ENCODE peak calls at places on chromosome 3, in seven cellular contexts. Q, S, O, P, R, Z and H are unnamed samples.

GRCh38 chr3:177385831-177386301 is 188.6 kb upstream of the TBL1XR1 start:
- DNase-seq in O (no peak), Z (no peak), P (no peak), R (no peak), S (no peak), Q (no peak), H (no peak)

GRCh38 chr3:16200411-16200810 is 25.9 kb downstream of the GALNT15 start:
- DNase-seq in R (no peak), Q (no peak), P (no peak), O (no peak), S (no peak), Z (no peak), H (no peak)

GRCh38 chr3:124658270-124658669 is 72.0 kb upstream of the UMPS start:
- DNase-seq in Q (no peak), O (no peak), S (no peak), Z (no peak), P (no peak), R (no peak), H (no peak)

GRCh38 chr3:46097691-46098241 is 70.5 kb upstream of the XCR1 start:
- DNase-seq in R (no peak), O (no peak), Z (peak; percentile 39), P (no peak), S (no peak), Q (no peak), H (no peak)

GRCh38 chr3:127277591-127277990 is 10.3 kb downstream of the PRR20G start:
- DNase-seq in Z (no peak), P (no peak), Q (no peak), S (no peak), O (no peak), R (no peak), H (no peak)

GRCh38 chr3:149528344-149528657 is 53.8 kb downstream of the TM4SF4 start:
- DNase-seq in Q (no peak), Z (no peak), R (no peak), P (no peak), O (no peak), S (no peak), H (no peak)

GRCh38 chr3:123564056-123564455 is 20.8 kb downstream of the HACD2 start:
- DNase-seq in O (no peak), Z (no peak), S (no peak), R (no peak), Q (no peak), P (no peak), H (no peak)

GRCh38 chr3:184361932-184362667 is 590 bp downstream of the POLR2H start:
- DNase-seq in Q (no peak), Z (peak; percentile 60), R (peak; percentile 87), S (peak; percentile 87), O (no peak), P (peak; percentile 34), H (peak; percentile 92)

GRCh38 chr3:131216801-131217200 is 164.8 kb upstream of the NUDT16 start:
- DNase-seq in O (peak; percentile 54), R (no peak), Z (no peak), S (no peak), P (peak; percentile 53), Q (no peak), H (no peak)

GRCh38 chr3:152328841-152329240 is 60.1 kb downstream of the MBNL1 start:
- DNase-seq in Q (no peak), O (peak; percentile 40), P (no peak), Z (no peak), S (no peak), R (no peak), H (no peak)

GRCh38 chr3:193821272-193821671 is 228.3 kb downstream of the OPA1 start:
- DNase-seq in Z (no peak), Q (no peak), S (no peak), R (no peak), O (no peak), P (no peak), H (no peak)

GRCh38 chr3:97687734-97688133 is 76.8 kb upstream of the ARL6 start:
- DNase-seq in P (no peak), S (no peak), Z (no peak), O (no peak), Q (no peak), R (no peak), H (no peak)

GRCh38 chr3:194103475-194103874 is 32.5 kb upstream of the HES1 start:
- DNase-seq in P (no peak), O (no peak), Z (no peak), Q (no peak), S (no peak), R (no peak), H (no peak)

GRCh38 chr3:29065211-29065785 is 215.6 kb upstream of the RBMS3 start:
- DNase-seq in O (peak; percentile 99), P (peak; percentile 34), Q (peak; percentile 95), Z (no peak), S (peak; percentile 86), R (peak; percentile 86), H (no peak)